ENCODE peak calls at places on chromosomes 11 and 22, in nine cellular contexts. One of them, this sample, is unnamed.

GRCh38 chr11:128365044-128365443 is 222.3 kb downstream of the ETS1 start:
- DNase-seq in RKO: peak
- DNase-seq in GM13977: no peak
- DNase-seq in sigmoid colon: no peak
- DNase-seq in transverse colon: no peak
- DNase-seq in WTC11: no peak
- DNase-seq in activated T-cell treated with anti-CD3 and anti-CD28 coated beads, Interleukin-2, amount 50 U/mL, for 72 hours: no peak
- DNase-seq in stimulated activated CD8-positive, alpha-beta memory T cell treated with anti-CD3 and anti-CD28 coated beads, Interleukin-7, amount 100 ng/mL, for 1 hour: no peak
- DNase-seq in CD8-positive, alpha-beta T cell: no peak
- DNase-seq in this sample: peak

GRCh38 chr22:23092217-23092955 is 22.1 kb downstream of the GNAZ start:
- DNase-seq in RKO: no peak
- DNase-seq in GM13977: no peak
- DNase-seq in sigmoid colon: no peak
- DNase-seq in transverse colon: no peak
- DNase-seq in WTC11: no peak
- DNase-seq in activated T-cell treated with anti-CD3 and anti-CD28 coated beads, Interleukin-2, amount 50 U/mL, for 72 hours: no peak
- DNase-seq in stimulated activated CD8-positive, alpha-beta memory T cell treated with anti-CD3 and anti-CD28 coated beads, Interleukin-7, amount 100 ng/mL, for 1 hour: no peak
- DNase-seq in CD8-positive, alpha-beta T cell: no peak
- DNase-seq in this sample: no peak

GRCh38 chr22:41405588-41405987 is 23.8 kb downstream of the TEF start:
- DNase-seq in RKO: no peak
- DNase-seq in GM13977: peak
- DNase-seq in sigmoid colon: no peak
- DNase-seq in transverse colon: no peak
- DNase-seq in WTC11: no peak
- DNase-seq in activated T-cell treated with anti-CD3 and anti-CD28 coated beads, Interleukin-2, amount 50 U/mL, for 72 hours: peak
- DNase-seq in stimulated activated CD8-positive, alpha-beta memory T cell treated with anti-CD3 and anti-CD28 coated beads, Interleukin-7, amount 100 ng/mL, for 1 hour: no peak
- DNase-seq in CD8-positive, alpha-beta T cell: no peak
- DNase-seq in this sample: no peak

GRCh38 chr11:5476184-5476819 is 12.2 kb upstream of the OR52D1 start:
- DNase-seq in RKO: peak
- DNase-seq in GM13977: peak
- DNase-seq in sigmoid colon: no peak
- DNase-seq in transverse colon: peak
- DNase-seq in WTC11: peak
- DNase-seq in activated T-cell treated with anti-CD3 and anti-CD28 coated beads, Interleukin-2, amount 50 U/mL, for 72 hours: peak
- DNase-seq in stimulated activated CD8-positive, alpha-beta memory T cell treated with anti-CD3 and anti-CD28 coated beads, Interleukin-7, amount 100 ng/mL, for 1 hour: no peak
- DNase-seq in CD8-positive, alpha-beta T cell: peak
- DNase-seq in this sample: peak

GRCh38 chr22:38862375-38863329 is 9.4 kb downstream of the CBX6 start:
- DNase-seq in RKO: peak
- DNase-seq in GM13977: no peak
- DNase-seq in sigmoid colon: peak
- DNase-seq in transverse colon: peak
- DNase-seq in WTC11: peak
- DNase-seq in activated T-cell treated with anti-CD3 and anti-CD28 coated beads, Interleukin-2, amount 50 U/mL, for 72 hours: no peak
- DNase-seq in stimulated activated CD8-positive, alpha-beta memory T cell treated with anti-CD3 and anti-CD28 coated beads, Interleukin-7, amount 100 ng/mL, for 1 hour: no peak
- DNase-seq in CD8-positive, alpha-beta T cell: no peak
- DNase-seq in this sample: no peak

GRCh38 chr11:17457361-17458104 is 19.1 kb downstream of the ABCC8 start:
- DNase-seq in RKO: no peak
- DNase-seq in GM13977: no peak
- DNase-seq in sigmoid colon: no peak
- DNase-seq in transverse colon: no peak
- DNase-seq in WTC11: no peak
- DNase-seq in activated T-cell treated with anti-CD3 and anti-CD28 coated beads, Interleukin-2, amount 50 U/mL, for 72 hours: no peak
- DNase-seq in stimulated activated CD8-positive, alpha-beta memory T cell treated with anti-CD3 and anti-CD28 coated beads, Interleukin-7, amount 100 ng/mL, for 1 hour: no peak
- DNase-seq in CD8-positive, alpha-beta T cell: no peak
- DNase-seq in this sample: no peak

GRCh38 chr11:272195-272930 is 5.8 kb upstream of the NLRP6 start:
- DNase-seq in RKO: no peak
- DNase-seq in GM13977: no peak
- DNase-seq in sigmoid colon: no peak
- DNase-seq in transverse colon: no peak
- DNase-seq in WTC11: no peak
- DNase-seq in activated T-cell treated with anti-CD3 and anti-CD28 coated beads, Interleukin-2, amount 50 U/mL, for 72 hours: no peak
- DNase-seq in stimulated activated CD8-positive, alpha-beta memory T cell treated with anti-CD3 and anti-CD28 coated beads, Interleukin-7, amount 100 ng/mL, for 1 hour: no peak
- DNase-seq in CD8-positive, alpha-beta T cell: no peak
- DNase-seq in this sample: no peak

GRCh38 chr22:35317680-35318290 is 18.1 kb downstream of the TOM1 start:
- DNase-seq in RKO: no peak
- DNase-seq in GM13977: no peak
- DNase-seq in sigmoid colon: no peak
- DNase-seq in transverse colon: no peak
- DNase-seq in WTC11: peak
- DNase-seq in activated T-cell treated with anti-CD3 and anti-CD28 coated beads, Interleukin-2, amount 50 U/mL, for 72 hours: no peak
- DNase-seq in stimulated activated CD8-positive, alpha-beta memory T cell treated with anti-CD3 and anti-CD28 coated beads, Interleukin-7, amount 100 ng/mL, for 1 hour: no peak
- DNase-seq in CD8-positive, alpha-beta T cell: no peak
- DNase-seq in this sample: no peak

GRCh38 chr11:35321532-35322320 is 97.6 kb downstream of the SLC1A2 start:
- DNase-seq in RKO: no peak
- DNase-seq in GM13977: no peak
- DNase-seq in sigmoid colon: no peak
- DNase-seq in transverse colon: no peak
- DNase-seq in WTC11: no peak
- DNase-seq in activated T-cell treated with anti-CD3 and anti-CD28 coated beads, Interleukin-2, amount 50 U/mL, for 72 hours: no peak
- DNase-seq in stimulated activated CD8-positive, alpha-beta memory T cell treated with anti-CD3 and anti-CD28 coated beads, Interleukin-7, amount 100 ng/mL, for 1 hour: no peak
- DNase-seq in CD8-positive, alpha-beta T cell: no peak
- DNase-seq in this sample: no peak

GRCh38 chr11:129681344-129682114 is 134.1 kb upstream of the TMEM45B start:
- DNase-seq in RKO: no peak
- DNase-seq in GM13977: no peak
- DNase-seq in sigmoid colon: no peak
- DNase-seq in transverse colon: no peak
- DNase-seq in WTC11: no peak
- DNase-seq in activated T-cell treated with anti-CD3 and anti-CD28 coated beads, Interleukin-2, amount 50 U/mL, for 72 hours: no peak
- DNase-seq in stimulated activated CD8-positive, alpha-beta memory T cell treated with anti-CD3 and anti-CD28 coated beads, Interleukin-7, amount 100 ng/mL, for 1 hour: no peak
- DNase-seq in CD8-positive, alpha-beta T cell: no peak
- DNase-seq in this sample: no peak

GRCh38 chr22:33652596-33652995 is 267.7 kb downstream of the LARGE1 start:
- DNase-seq in RKO: peak
- DNase-seq in GM13977: no peak
- DNase-seq in sigmoid colon: no peak
- DNase-seq in transverse colon: no peak
- DNase-seq in WTC11: no peak
- DNase-seq in activated T-cell treated with anti-CD3 and anti-CD28 coated beads, Interleukin-2, amount 50 U/mL, for 72 hours: no peak
- DNase-seq in stimulated activated CD8-positive, alpha-beta memory T cell treated with anti-CD3 and anti-CD28 coated beads, Interleukin-7, amount 100 ng/mL, for 1 hour: no peak
- DNase-seq in CD8-positive, alpha-beta T cell: no peak
- DNase-seq in this sample: no peak

GRCh38 chr11:116272181-116272789 is 500.5 kb downstream of the BUD13 start:
- DNase-seq in RKO: no peak
- DNase-seq in GM13977: no peak
- DNase-seq in sigmoid colon: no peak
- DNase-seq in transverse colon: no peak
- DNase-seq in WTC11: no peak
- DNase-seq in activated T-cell treated with anti-CD3 and anti-CD28 coated beads, Interleukin-2, amount 50 U/mL, for 72 hours: no peak
- DNase-seq in stimulated activated CD8-positive, alpha-beta memory T cell treated with anti-CD3 and anti-CD28 coated beads, Interleukin-7, amount 100 ng/mL, for 1 hour: no peak
- DNase-seq in CD8-positive, alpha-beta T cell: no peak
- DNase-seq in this sample: no peak

GRCh38 chr11:39630365-39630764 is 1829.1 kb downstream of the LRRC4C start:
- DNase-seq in RKO: no peak
- DNase-seq in GM13977: no peak
- DNase-seq in sigmoid colon: no peak
- DNase-seq in transverse colon: no peak
- DNase-seq in WTC11: no peak
- DNase-seq in activated T-cell treated with anti-CD3 and anti-CD28 coated beads, Interleukin-2, amount 50 U/mL, for 72 hours: no peak
- DNase-seq in stimulated activated CD8-positive, alpha-beta memory T cell treated with anti-CD3 and anti-CD28 coated beads, Interleukin-7, amount 100 ng/mL, for 1 hour: no peak
- DNase-seq in CD8-positive, alpha-beta T cell: no peak
- DNase-seq in this sample: no peak

GRCh38 chr22:21990449-21991308 is 8.1 kb upstream of the TOP3B start:
- DNase-seq in RKO: no peak
- DNase-seq in GM13977: peak
- DNase-seq in sigmoid colon: no peak
- DNase-seq in transverse colon: no peak
- DNase-seq in WTC11: no peak
- DNase-seq in activated T-cell treated with anti-CD3 and anti-CD28 coated beads, Interleukin-2, amount 50 U/mL, for 72 hours: no peak
- DNase-seq in stimulated activated CD8-positive, alpha-beta memory T cell treated with anti-CD3 and anti-CD28 coated beads, Interleukin-7, amount 100 ng/mL, for 1 hour: no peak
- DNase-seq in CD8-positive, alpha-beta T cell: no peak
- DNase-seq in this sample: no peak

GRCh38 chr11:106369224-106369623 is 291.8 kb downstream of the AASDHPPT start:
- DNase-seq in RKO: no peak
- DNase-seq in GM13977: no peak
- DNase-seq in sigmoid colon: no peak
- DNase-seq in transverse colon: no peak
- DNase-seq in WTC11: no peak
- DNase-seq in activated T-cell treated with anti-CD3 and anti-CD28 coated beads, Interleukin-2, amount 50 U/mL, for 72 hours: no peak
- DNase-seq in stimulated activated CD8-positive, alpha-beta memory T cell treated with anti-CD3 and anti-CD28 coated beads, Interleukin-7, amount 100 ng/mL, for 1 hour: no peak
- DNase-seq in CD8-positive, alpha-beta T cell: no peak
- DNase-seq in this sample: no peak

GRCh38 chr11:32173435-32173834 is 82.6 kb downstream of the RCN1 start:
- DNase-seq in RKO: peak
- DNase-seq in GM13977: peak
- DNase-seq in sigmoid colon: no peak
- DNase-seq in transverse colon: peak
- DNase-seq in WTC11: peak
- DNase-seq in activated T-cell treated with anti-CD3 and anti-CD28 coated beads, Interleukin-2, amount 50 U/mL, for 72 hours: peak
- DNase-seq in stimulated activated CD8-positive, alpha-beta memory T cell treated with anti-CD3 and anti-CD28 coated beads, Interleukin-7, amount 100 ng/mL, for 1 hour: no peak
- DNase-seq in CD8-positive, alpha-beta T cell: no peak
- DNase-seq in this sample: peak

GRCh38 chr22:24554316-24555159 is at the start of gene GUCD1:
- DNase-seq in RKO: peak
- DNase-seq in GM13977: peak
- DNase-seq in sigmoid colon: no peak
- DNase-seq in transverse colon: peak
- DNase-seq in WTC11: peak
- DNase-seq in activated T-cell treated with anti-CD3 and anti-CD28 coated beads, Interleukin-2, amount 50 U/mL, for 72 hours: peak
- DNase-seq in stimulated activated CD8-positive, alpha-beta memory T cell treated with anti-CD3 and anti-CD28 coated beads, Interleukin-7, amount 100 ng/mL, for 1 hour: no peak
- DNase-seq in CD8-positive, alpha-beta T cell: peak
- DNase-seq in this sample: no peak

GRCh38 chr11:5366856-5367255 is 15.5 kb downstream of the OR51B6 start:
- DNase-seq in RKO: no peak
- DNase-seq in GM13977: no peak
- DNase-seq in sigmoid colon: no peak
- DNase-seq in transverse colon: no peak
- DNase-seq in WTC11: no peak
- DNase-seq in activated T-cell treated with anti-CD3 and anti-CD28 coated beads, Interleukin-2, amount 50 U/mL, for 72 hours: no peak
- DNase-seq in stimulated activated CD8-positive, alpha-beta memory T cell treated with anti-CD3 and anti-CD28 coated beads, Interleukin-7, amount 100 ng/mL, for 1 hour: no peak
- DNase-seq in CD8-positive, alpha-beta T cell: no peak
- DNase-seq in this sample: no peak

GRCh38 chr22:29163808-29164207 is 41.9 kb upstream of the EMID1 start:
- DNase-seq in RKO: no peak
- DNase-seq in GM13977: no peak
- DNase-seq in sigmoid colon: peak
- DNase-seq in transverse colon: no peak
- DNase-seq in WTC11: no peak
- DNase-seq in activated T-cell treated with anti-CD3 and anti-CD28 coated beads, Interleukin-2, amount 50 U/mL, for 72 hours: no peak
- DNase-seq in stimulated activated CD8-positive, alpha-beta memory T cell treated with anti-CD3 and anti-CD28 coated beads, Interleukin-7, amount 100 ng/mL, for 1 hour: no peak
- DNase-seq in CD8-positive, alpha-beta T cell: no peak
- DNase-seq in this sample: no peak

GRCh38 chr22:23269441-23270211 is 89.3 kb downstream of the BCR start:
- DNase-seq in RKO: no peak
- DNase-seq in GM13977: peak
- DNase-seq in sigmoid colon: no peak
- DNase-seq in transverse colon: no peak
- DNase-seq in WTC11: peak
- DNase-seq in activated T-cell treated with anti-CD3 and anti-CD28 coated beads, Interleukin-2, amount 50 U/mL, for 72 hours: no peak
- DNase-seq in stimulated activated CD8-positive, alpha-beta memory T cell treated with anti-CD3 and anti-CD28 coated beads, Interleukin-7, amount 100 ng/mL, for 1 hour: no peak
- DNase-seq in CD8-positive, alpha-beta T cell: no peak
- DNase-seq in this sample: no peak

GRCh38 chr11:112588252-112588668 is 327.6 kb upstream of the PLET1 start:
- DNase-seq in RKO: peak
- DNase-seq in GM13977: peak
- DNase-seq in sigmoid colon: peak
- DNase-seq in transverse colon: peak
- DNase-seq in WTC11: peak
- DNase-seq in activated T-cell treated with anti-CD3 and anti-CD28 coated beads, Interleukin-2, amount 50 U/mL, for 72 hours: peak
- DNase-seq in stimulated activated CD8-positive, alpha-beta memory T cell treated with anti-CD3 and anti-CD28 coated beads, Interleukin-7, amount 100 ng/mL, for 1 hour: no peak
- DNase-seq in CD8-positive, alpha-beta T cell: peak
- DNase-seq in this sample: peak

GRCh38 chr11:133509924-133510697 is 22.2 kb downstream of the OPCML start:
- DNase-seq in RKO: no peak
- DNase-seq in GM13977: no peak
- DNase-seq in sigmoid colon: no peak
- DNase-seq in transverse colon: no peak
- DNase-seq in WTC11: peak
- DNase-seq in activated T-cell treated with anti-CD3 and anti-CD28 coated beads, Interleukin-2, amount 50 U/mL, for 72 hours: no peak
- DNase-seq in stimulated activated CD8-positive, alpha-beta memory T cell treated with anti-CD3 and anti-CD28 coated beads, Interleukin-7, amount 100 ng/mL, for 1 hour: no peak
- DNase-seq in CD8-positive, alpha-beta T cell: no peak
- DNase-seq in this sample: peak

GRCh38 chr11:103448966-103449365 is 339.7 kb downstream of the DYNC2H1 start:
- DNase-seq in RKO: no peak
- DNase-seq in GM13977: no peak
- DNase-seq in sigmoid colon: no peak
- DNase-seq in transverse colon: no peak
- DNase-seq in WTC11: no peak
- DNase-seq in activated T-cell treated with anti-CD3 and anti-CD28 coated beads, Interleukin-2, amount 50 U/mL, for 72 hours: no peak
- DNase-seq in stimulated activated CD8-positive, alpha-beta memory T cell treated with anti-CD3 and anti-CD28 coated beads, Interleukin-7, amount 100 ng/mL, for 1 hour: no peak
- DNase-seq in CD8-positive, alpha-beta T cell: no peak
- DNase-seq in this sample: no peak

GRCh38 chr11:86678823-86679222 is 6.4 kb upstream of the ME3 start:
- DNase-seq in RKO: no peak
- DNase-seq in GM13977: no peak
- DNase-seq in sigmoid colon: no peak
- DNase-seq in transverse colon: no peak
- DNase-seq in WTC11: no peak
- DNase-seq in activated T-cell treated with anti-CD3 and anti-CD28 coated beads, Interleukin-2, amount 50 U/mL, for 72 hours: no peak
- DNase-seq in stimulated activated CD8-positive, alpha-beta memory T cell treated with anti-CD3 and anti-CD28 coated beads, Interleukin-7, amount 100 ng/mL, for 1 hour: no peak
- DNase-seq in CD8-positive, alpha-beta T cell: no peak
- DNase-seq in this sample: no peak

GRCh38 chr11:16604784-16605439 is 133.5 kb upstream of the C11orf58 start:
- DNase-seq in RKO: peak
- DNase-seq in GM13977: peak
- DNase-seq in sigmoid colon: peak
- DNase-seq in transverse colon: peak
- DNase-seq in WTC11: peak
- DNase-seq in activated T-cell treated with anti-CD3 and anti-CD28 coated beads, Interleukin-2, amount 50 U/mL, for 72 hours: peak
- DNase-seq in stimulated activated CD8-positive, alpha-beta memory T cell treated with anti-CD3 and anti-CD28 coated beads, Interleukin-7, amount 100 ng/mL, for 1 hour: no peak
- DNase-seq in CD8-positive, alpha-beta T cell: no peak
- DNase-seq in this sample: no peak

GRCh38 chr11:105609341-105609781 is 512 bp upstream of the GRIA4 start:
- DNase-seq in RKO: peak
- DNase-seq in GM13977: peak
- DNase-seq in sigmoid colon: no peak
- DNase-seq in transverse colon: no peak
- DNase-seq in WTC11: peak
- DNase-seq in activated T-cell treated with anti-CD3 and anti-CD28 coated beads, Interleukin-2, amount 50 U/mL, for 72 hours: peak
- DNase-seq in stimulated activated CD8-positive, alpha-beta memory T cell treated with anti-CD3 and anti-CD28 coated beads, Interleukin-7, amount 100 ng/mL, for 1 hour: no peak
- DNase-seq in CD8-positive, alpha-beta T cell: no peak
- DNase-seq in this sample: no peak

GRCh38 chr11:111465400-111465799 is 46.8 kb downstream of the BTG4 start:
- DNase-seq in RKO: no peak
- DNase-seq in GM13977: no peak
- DNase-seq in sigmoid colon: no peak
- DNase-seq in transverse colon: no peak
- DNase-seq in WTC11: no peak
- DNase-seq in activated T-cell treated with anti-CD3 and anti-CD28 coated beads, Interleukin-2, amount 50 U/mL, for 72 hours: no peak
- DNase-seq in stimulated activated CD8-positive, alpha-beta memory T cell treated with anti-CD3 and anti-CD28 coated beads, Interleukin-7, amount 100 ng/mL, for 1 hour: no peak
- DNase-seq in CD8-positive, alpha-beta T cell: no peak
- DNase-seq in this sample: no peak

GRCh38 chr11:121762820-121763219 is 310.1 kb upstream of the SORL1-AS1 start:
- DNase-seq in RKO: no peak
- DNase-seq in GM13977: no peak
- DNase-seq in sigmoid colon: no peak
- DNase-seq in transverse colon: no peak
- DNase-seq in WTC11: peak
- DNase-seq in activated T-cell treated with anti-CD3 and anti-CD28 coated beads, Interleukin-2, amount 50 U/mL, for 72 hours: no peak
- DNase-seq in stimulated activated CD8-positive, alpha-beta memory T cell treated with anti-CD3 and anti-CD28 coated beads, Interleukin-7, amount 100 ng/mL, for 1 hour: no peak
- DNase-seq in CD8-positive, alpha-beta T cell: no peak
- DNase-seq in this sample: no peak

GRCh38 chr11:98729118-98729517 is 291.6 kb upstream of the CNTN5 start:
- DNase-seq in RKO: no peak
- DNase-seq in GM13977: no peak
- DNase-seq in sigmoid colon: no peak
- DNase-seq in transverse colon: no peak
- DNase-seq in WTC11: no peak
- DNase-seq in activated T-cell treated with anti-CD3 and anti-CD28 coated beads, Interleukin-2, amount 50 U/mL, for 72 hours: no peak
- DNase-seq in stimulated activated CD8-positive, alpha-beta memory T cell treated with anti-CD3 and anti-CD28 coated beads, Interleukin-7, amount 100 ng/mL, for 1 hour: no peak
- DNase-seq in CD8-positive, alpha-beta T cell: no peak
- DNase-seq in this sample: no peak

GRCh38 chr11:78952188-78952587 is 377.5 kb upstream of the NARS2 start:
- DNase-seq in RKO: no peak
- DNase-seq in GM13977: no peak
- DNase-seq in sigmoid colon: no peak
- DNase-seq in transverse colon: no peak
- DNase-seq in WTC11: no peak
- DNase-seq in activated T-cell treated with anti-CD3 and anti-CD28 coated beads, Interleukin-2, amount 50 U/mL, for 72 hours: no peak
- DNase-seq in stimulated activated CD8-positive, alpha-beta memory T cell treated with anti-CD3 and anti-CD28 coated beads, Interleukin-7, amount 100 ng/mL, for 1 hour: no peak
- DNase-seq in CD8-positive, alpha-beta T cell: no peak
- DNase-seq in this sample: no peak

GRCh38 chr11:1052133-1053011 is 15.9 kb upstream of the MUC6 start:
- DNase-seq in RKO: no peak
- DNase-seq in GM13977: no peak
- DNase-seq in sigmoid colon: peak
- DNase-seq in transverse colon: no peak
- DNase-seq in WTC11: peak
- DNase-seq in activated T-cell treated with anti-CD3 and anti-CD28 coated beads, Interleukin-2, amount 50 U/mL, for 72 hours: no peak
- DNase-seq in stimulated activated CD8-positive, alpha-beta memory T cell treated with anti-CD3 and anti-CD28 coated beads, Interleukin-7, amount 100 ng/mL, for 1 hour: no peak
- DNase-seq in CD8-positive, alpha-beta T cell: no peak
- DNase-seq in this sample: no peak